ENCODE peak calls at places on chromosomes 2 and 18, in four cellular contexts. W, Z, G and K are unnamed samples.

GRCh38 chr2:216721141-216721540 is 25.8 kb upstream of the IGFBP5 start:
- DNase-seq in W (no peak), Z (no peak), G (no peak), K (no peak)

GRCh38 chr2:26968001-26968400 is 2.4 kb upstream of the MAPRE3 start:
- DNase-seq in G (no peak), Z (no peak), W (no peak), K (no peak)

GRCh38 chr2:13193900-13194299 is 477.2 kb downstream of the TRIB2 start:
- DNase-seq in G (peak), Z (peak), W (no peak), K (no peak)

GRCh38 chr2:61670591-61671503 is 132.7 kb upstream of the XPO1 start:
- DNase-seq in G (peak), Z (peak), W (no peak), K (no peak)

GRCh38 chr2:48070415-48070814 is 164.1 kb upstream of the FBXO11 start:
- DNase-seq in Z (no peak), G (no peak), W (no peak), K (no peak)

GRCh38 chr18:7488571-7488970 is 78.5 kb upstream of the PTPRM start:
- DNase-seq in W (no peak), G (peak), Z (no peak), K (no peak)

GRCh38 chr2:226802573-226802972 is 3.0 kb upstream of the IRS1 start:
- DNase-seq in G (peak), W (peak), Z (peak), K (peak)

GRCh38 chr2:97718942-97719341 is 5.6 kb downstream of the ZAP70 start:
- DNase-seq in G (no peak), W (no peak), Z (no peak), K (no peak)

GRCh38 chr2:215363039-215363438 is 51.2 kb downstream of the ATIC start:
- DNase-seq in Z (peak), W (peak), G (no peak), K (no peak)

GRCh38 chr2:240455227-240455718 is 19.8 kb downstream of the GPC1 start:
- DNase-seq in Z (no peak), G (no peak), W (no peak), K (no peak)

GRCh38 chr2:38509322-38509946 is 93.3 kb downstream of the HNRNPLL start:
- DNase-seq in W (peak), G (no peak), Z (peak), K (peak)

GRCh38 chr2:234404957-234405356 is 91.9 kb downstream of the ARL4C start:
- DNase-seq in W (no peak), Z (no peak), G (no peak), K (no peak)

GRCh38 chr2:152925540-152926448 is 207.4 kb downstream of the ARL6IP6 start:
- DNase-seq in Z (no peak), W (no peak), G (peak), K (no peak)

GRCh38 chr2:128624425-128624795 is 305.7 kb upstream of the HS6ST1 start:
- DNase-seq in W (no peak), Z (no peak), G (no peak), K (no peak)

GRCh38 chr2:159032156-159032555 is 63.7 kb downstream of the TANC1 start:
- DNase-seq in Z (no peak), W (no peak), G (no peak), K (no peak)

GRCh38 chr2:159032580-159032979 is 64.1 kb downstream of the TANC1 start:
- DNase-seq in W (no peak), Z (no peak), G (no peak), K (no peak)

GRCh38 chr2:159030674-159031380 is 62.4 kb downstream of the TANC1 start:
- DNase-seq in W (peak), G (peak), Z (peak), K (no peak)

GRCh38 chr2:159034728-159035127 is 66.3 kb downstream of the TANC1 start:
- DNase-seq in W (no peak), G (no peak), Z (no peak), K (no peak)

DNA sequence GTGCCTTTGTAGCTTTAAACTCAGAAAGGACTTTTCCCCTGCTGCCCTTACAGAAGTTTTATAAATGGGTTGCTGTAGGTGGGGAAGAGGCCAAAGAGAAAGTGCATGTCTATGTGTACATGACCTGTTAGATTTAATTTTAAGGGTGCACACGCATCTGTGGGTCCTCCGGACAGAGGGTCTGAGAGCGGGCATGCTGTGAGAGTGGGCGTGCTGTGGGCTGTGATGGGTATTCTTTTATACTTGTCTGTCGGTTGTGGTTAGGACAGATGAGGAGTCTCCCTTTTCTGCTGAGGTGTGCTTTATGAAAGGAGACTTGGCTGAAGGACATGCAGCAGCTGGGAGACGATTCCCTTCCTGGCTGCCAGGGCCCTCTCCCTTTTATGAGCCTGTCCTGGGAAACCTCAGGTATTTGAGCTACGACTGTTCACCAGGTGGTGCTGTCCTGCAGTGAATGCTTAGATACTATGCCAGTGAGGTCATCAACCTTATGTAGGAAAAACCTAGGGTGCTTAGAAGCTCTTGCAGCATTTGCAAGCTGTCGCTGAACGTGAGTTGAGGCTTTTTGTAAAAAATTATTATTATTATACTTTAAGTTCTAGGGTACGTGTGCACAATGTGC is 67.5 kb downstream of the TANC1 start:
- DNase-seq in G (peak), W (no peak), Z (peak), K (no peak)
- TF ChIP-seq CTCF in G (peak), W (peak), Z (peak), K (peak)

GRCh38 chr18:35732134-35732533 is 150.6 kb downstream of the GALNT1 start:
- DNase-seq in G (no peak), W (no peak), Z (no peak), K (no peak)

GRCh38 chr18:35732652-35733051 is 151.1 kb downstream of the GALNT1 start:
- DNase-seq in W (peak), G (no peak), Z (peak), K (peak)

GRCh38 chr18:35728676-35729075 is 147.1 kb downstream of the GALNT1 start:
- DNase-seq in Z (no peak), G (no peak), W (no peak), K (no peak)

GRCh38 chr18:35730738-35731370 is 149.3 kb downstream of the GALNT1 start:
- DNase-seq in W (no peak), G (no peak), Z (peak), K (no peak)

GRCh38 chr18:35729971-35730668 is 148.6 kb downstream of the GALNT1 start:
- DNase-seq in W (no peak), G (no peak), Z (no peak), K (no peak)
- H3K4me3 ChIP-seq in W (no peak), G (no peak), Z (no peak), K (no peak)

GRCh38 chr2:19313553-19313952 is 44.9 kb downstream of the OSR1 start:
- DNase-seq in W (no peak), G (no peak), Z (no peak), K (no peak)

DNA sequence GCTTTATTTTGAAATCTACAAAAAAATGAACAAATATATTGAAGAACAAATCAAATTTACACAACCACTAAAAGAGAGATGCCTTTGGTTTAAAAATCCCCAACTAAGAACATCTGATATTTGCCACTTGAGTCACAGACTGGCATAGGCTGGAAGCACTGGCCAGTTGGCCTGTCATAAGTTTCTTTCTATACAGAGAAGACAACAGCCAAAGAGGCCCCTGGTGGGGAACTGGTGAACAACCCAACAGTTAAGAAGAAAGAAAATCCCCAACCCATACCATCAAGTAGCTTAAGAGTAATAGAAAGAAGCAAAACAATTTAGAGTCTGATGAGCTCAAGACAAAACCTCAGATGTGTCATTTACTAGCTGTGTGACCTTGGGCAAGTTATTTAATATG is 45.5 kb downstream of the OSR1 start:
- DNase-seq in G (peak), Z (peak), W (peak), K (no peak)
- TF ChIP-seq CTCF in G (peak), Z (peak), W (peak), K (peak)

GRCh38 chr18:11994708-11995444 is 13.6 kb downstream of the IMPA2 start:
- DNase-seq in Z (peak), W (peak), G (peak), K (no peak)
- H3K4me3 ChIP-seq in Z (no peak), W (no peak), G (peak), K (no peak)

GRCh38 chr2:219253753-219254589 is at the start of gene TUBA4A:
- DNase-seq in Z (peak), G (peak), W (peak), K (no peak)
- TF ChIP-seq CTCF in Z (no peak), G (no peak), W (no peak), K (no peak)

DNA sequence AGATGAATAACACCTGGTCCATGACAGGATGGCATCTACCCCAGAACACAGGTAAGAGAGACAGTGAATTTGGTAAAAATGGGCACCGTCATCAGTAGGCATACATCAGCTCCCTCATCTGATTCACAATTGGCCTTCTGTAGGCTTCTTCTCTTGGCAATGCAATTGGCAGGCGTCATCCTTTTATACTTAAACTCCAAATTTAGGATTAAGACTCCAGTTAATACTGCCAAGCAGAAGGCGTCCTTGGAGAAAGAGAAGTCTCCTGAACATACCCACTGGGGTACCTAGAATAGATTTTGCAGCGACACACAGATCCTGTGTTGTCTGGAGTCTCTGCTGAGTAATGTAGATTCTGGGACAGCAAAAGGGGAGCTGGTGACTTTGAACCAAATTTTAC is 628 bp upstream of the METAP1D start:
- DNase-seq in G (peak), W (no peak), Z (no peak), K (no peak)
- H3K4me3 ChIP-seq in G (peak), W (peak), Z (peak), K (peak)